ENCODE peak calls at places on chromosomes 12 and 14, in seven cellular contexts. I is Karpas-422, Q is sigmoid colon, S is mesendoderm, W is mammary epithelial cell, D is breast epithelium, T is lung. R is an unnamed sample. For H3K4me1, the result is how much of the 10 kb centered on the place peaks cover.

GRCh38 chr12:12779529-12779928 is 5.9 kb upstream of the APOLD1 start:
- DNase-seq in S (no peak), D (no peak), T (no peak), W (peak), Q (no peak), I (no peak), R (no peak)

GRCh38 chr14:30227436-30227835 is 299.8 kb upstream of the PRKD1 start:
- DNase-seq in T (no peak), Q (peak), D (no peak), S (no peak), I (no peak), W (no peak), R (no peak)

GRCh38 chr12:122081108-122081696 is 2.6 kb downstream of the MLXIP start:
- DNase-seq in S (no peak), T (no peak), Q (no peak), I (no peak), D (no peak), W (peak), R (no peak)

GRCh38 chr14:42523656-42524055 is 917.0 kb downstream of the LRFN5 start:
- DNase-seq in T (no peak), Q (no peak), D (no peak), I (no peak), S (no peak), W (no peak), R (no peak)

GRCh38 chr14:23366163-23366921 is 1.4 kb upstream of the EFS start:
- DNase-seq in I (no peak), T (peak), Q (peak), D (peak), S (peak), W (peak), R (no peak)

GRCh38 chr12:40325349-40325960 is 100.7 kb downstream of the LRRK2 start:
- DNase-seq in I (peak), Q (no peak), T (no peak), S (peak), W (peak), D (no peak), R (no peak)

GRCh38 chr12:115407723-115408122 is 723.7 kb upstream of the TBX3 start:
- DNase-seq in S (no peak), T (no peak), Q (no peak), D (no peak), I (no peak), W (peak), R (no peak)

GRCh38 chr12:77894548-77894947 is 63.9 kb downstream of the NAV3 start:
- DNase-seq in S (peak), W (no peak), T (no peak), Q (no peak), D (no peak), I (no peak), R (no peak)

GRCh38 chr14:54322241-54322640 is 74.6 kb upstream of the CDKN3 start:
- DNase-seq in W (no peak), S (no peak), Q (no peak), I (no peak), T (no peak), D (no peak), R (no peak)

GRCh38 chr12:13436182-13436581 is 239.7 kb downstream of the EMP1 start:
- DNase-seq in T (no peak), D (no peak), W (no peak), S (no peak), Q (no peak), I (no peak), R (no peak)

GRCh38 chr12:24997496-24997895 is 48.6 kb upstream of the BCAT1 start:
- DNase-seq in I (no peak), T (no peak), D (no peak), W (no peak), S (no peak), Q (no peak), R (no peak)

GRCh38 chr12:3863756-3864155 is 9.4 kb downstream of the PARP11 start:
- DNase-seq in Q (no peak), S (no peak), D (no peak), W (no peak), T (no peak), I (no peak), R (no peak)

GRCh38 chr14:99872786-99873440 is 79.7 kb downstream of the EML1 start:
- DNase-seq in D (no peak), S (peak), W (no peak), I (no peak), Q (no peak), T (peak), R (no peak)

GRCh38 chr14:20631821-20632389 is 9.6 kb downstream of the OR6S1 start:
- DNase-seq in Q (peak), T (peak), D (peak), S (peak), I (no peak), W (peak), R (no peak)

GRCh38 chr12:7834701-7835100 is 38.0 kb downstream of the SLC2A14 start:
- DNase-seq in S (no peak), W (no peak), Q (no peak), T (no peak), I (no peak), D (no peak), R (no peak)

GRCh38 chr14:90060312-90060964 is 1.4 kb upstream of the KCNK13 start:
- DNase-seq in D (no peak), Q (no peak), I (peak), W (peak), S (peak), T (no peak), R (no peak)

GRCh38 chr14:100546051-100546443 is 41.2 kb downstream of the BEGAIN start:
- DNase-seq in T (no peak), I (peak), S (no peak), Q (no peak), D (no peak), W (no peak), R (no peak)

GRCh38 chr12:51890511-51891171 is 2.7 kb downstream of the ANKRD33 start:
- DNase-seq in W (no peak), T (no peak), I (no peak), Q (peak), D (no peak), S (no peak), R (no peak)

GRCh38 chr14:53390008-53390407 is 236.9 kb upstream of the DDHD1 start:
- DNase-seq in I (no peak), W (peak), S (no peak), D (no peak), T (no peak), Q (no peak), R (no peak)

GRCh38 chr12:104410786-104411185 is 46.0 kb upstream of the CHST11 start:
- DNase-seq in T (no peak), I (no peak), W (no peak), D (no peak), Q (no peak), S (no peak), R (no peak)

DNA sequence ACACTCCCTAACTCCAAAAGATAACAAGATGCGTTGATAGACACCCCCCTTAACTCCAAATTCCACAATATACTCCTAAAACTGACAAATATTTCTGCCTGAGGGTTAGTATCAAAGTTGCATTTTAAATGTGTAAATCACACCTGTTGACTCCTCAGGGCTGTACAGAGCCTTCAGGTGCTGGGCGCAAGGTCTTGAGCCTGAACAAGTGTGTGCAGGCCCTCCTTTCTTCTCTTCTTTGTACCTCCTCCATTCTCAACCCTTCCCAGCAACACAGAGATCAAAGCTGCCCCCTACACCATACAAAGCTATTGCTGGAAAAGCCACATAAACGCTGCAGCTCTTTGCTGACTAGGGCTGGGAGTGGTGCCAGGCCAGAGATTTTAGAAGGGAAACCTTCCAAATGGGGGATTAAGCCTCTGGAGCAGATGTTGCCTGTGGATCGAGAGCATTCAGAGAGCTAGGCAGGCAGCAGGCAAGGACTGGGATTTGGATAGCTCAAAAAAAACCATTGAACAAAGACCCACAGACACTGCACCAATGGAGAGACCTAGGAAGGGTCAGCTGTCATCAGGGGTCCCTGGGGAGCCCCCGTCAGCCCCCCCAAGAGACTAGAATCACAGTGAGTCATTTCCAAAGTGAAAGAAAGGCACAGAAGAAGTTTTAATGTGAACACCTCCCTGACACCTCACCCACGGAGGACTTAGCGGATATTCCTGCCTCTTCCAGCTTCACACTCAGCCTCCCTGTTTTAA is 18.3 kb upstream of the SUSD6 start:
- DNase-seq in I (no peak), D (no peak), W (no peak), S (no peak), Q (peak), T (no peak), R (no peak)
- H3K4me1 ChIP-seq in I (under half), D (under half), W (under half), S (under half), Q (under half), T (under half), R (under half)

DNA sequence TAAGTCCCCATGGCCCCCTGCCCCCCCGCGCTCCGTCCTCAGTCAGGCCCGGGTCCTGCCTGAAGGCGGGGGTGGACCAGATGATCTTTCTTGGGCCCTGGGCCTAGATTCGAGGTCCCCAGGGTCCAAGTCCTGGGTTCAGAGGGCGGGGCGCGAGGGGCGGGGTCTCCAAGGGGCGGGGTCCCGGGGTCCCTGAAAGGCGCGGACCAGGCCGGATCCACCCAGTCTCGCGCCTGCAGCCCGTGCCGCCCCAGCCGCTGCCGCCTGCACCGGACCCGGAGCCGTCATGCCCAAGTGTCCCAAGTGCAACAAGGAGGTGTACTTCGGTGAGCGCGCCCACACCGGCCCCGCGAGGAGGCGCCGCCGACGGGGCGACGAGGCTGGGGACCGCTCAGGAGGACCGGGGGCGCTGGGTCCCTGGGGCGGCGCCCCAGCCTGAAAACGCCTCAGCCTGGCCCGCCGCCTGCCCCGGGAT is 325 bp downstream of the CRIP1 start:
- DNase-seq in Q (peak), S (no peak), I (peak), T (peak), W (no peak), D (no peak), R (peak)
- H3K4me3 ChIP-seq in Q (peak), S (peak), I (peak), T (peak), W (no peak), D (peak), R (peak)

DNA sequence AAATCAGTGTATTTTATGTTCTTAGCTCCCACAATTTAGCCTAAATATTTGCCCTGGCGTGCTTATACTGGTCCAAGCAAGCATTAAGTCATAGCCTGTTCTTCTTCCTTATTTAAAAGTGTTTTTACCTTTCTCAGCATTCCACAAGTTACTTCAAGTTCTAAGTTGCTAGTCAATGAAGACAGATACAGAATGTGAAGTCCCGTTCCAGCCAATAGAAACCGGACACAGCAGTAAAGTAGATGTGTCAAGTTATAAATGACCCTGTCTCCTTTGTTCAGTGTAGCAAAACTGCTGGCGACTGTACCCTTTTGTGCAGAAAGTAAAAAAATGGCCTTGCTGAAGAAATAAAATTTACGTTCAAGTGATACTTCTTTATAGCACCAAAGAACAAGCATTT is 3.9 kb downstream of the SNAPC1 start:
- DNase-seq in D (no peak), I (no peak), Q (no peak), T (no peak), W (no peak), S (no peak), R (no peak)
- H3K27ac ChIP-seq in D (no peak), I (no peak), Q (no peak), T (peak), W (no peak), S (no peak), R (no peak)

GRCh38 chr14:76771432-76771980 is 10.2 kb downstream of the VASH1 start:
- DNase-seq in Q (peak), W (no peak), T (no peak), S (no peak), D (no peak), I (no peak), R (no peak)
- H3K4me1 ChIP-seq in Q (under half), W (under half), T (under half), S (under half), D (under half), I (under half), R (under half)

DNA sequence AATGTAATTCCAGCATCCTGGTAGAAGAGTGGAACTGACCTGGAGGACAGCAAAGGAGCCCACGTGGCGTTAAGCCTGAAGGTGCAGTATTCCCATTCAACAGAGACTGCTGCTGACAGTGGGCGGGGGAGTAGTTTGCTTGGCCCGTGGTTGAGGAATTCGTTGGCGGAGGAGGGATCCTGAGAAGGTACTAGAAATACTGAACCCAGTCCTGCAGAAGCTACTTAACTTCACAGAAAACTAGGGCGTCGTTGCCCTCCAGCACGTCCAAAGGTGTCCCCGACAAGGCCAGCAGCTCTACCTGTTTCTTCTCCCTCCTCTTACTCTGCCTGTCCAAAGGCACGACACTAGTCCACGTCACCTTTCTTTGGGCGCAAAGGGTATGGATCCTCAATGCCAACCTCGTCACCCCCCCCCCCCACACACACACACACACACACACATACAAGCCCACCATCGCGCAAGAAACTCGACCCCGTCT is 303 bp downstream of the PUS7L start:
- DNase-seq in S (peak), D (peak), Q (peak), I (no peak), T (peak), W (no peak), R (no peak)
- H3K4me3 ChIP-seq in S (peak), D (peak), Q (peak), I (peak), T (peak), W (peak), R (peak)

GRCh38 chr12:118370601-118371000 is 2.1 kb downstream of the TAOK3 start:
- DNase-seq in I (no peak), D (no peak), Q (no peak), S (peak), T (no peak), W (no peak), R (no peak)

GRCh38 chr12:118373628-118374027 is 921 bp upstream of the TAOK3 start:
- DNase-seq in I (no peak), T (no peak), D (no peak), W (no peak), Q (no peak), S (no peak), R (no peak)

GRCh38 chr12:118372541-118373495 is at the start of gene TAOK3:
- DNase-seq in T (peak), D (peak), S (peak), Q (peak), I (peak), W (peak), R (peak)

GRCh38 chr12:118374126-118374725 is 1.5 kb upstream of the TAOK3 start:
- DNase-seq in W (no peak), Q (no peak), D (no peak), I (no peak), T (no peak), S (no peak), R (no peak)

DNA sequence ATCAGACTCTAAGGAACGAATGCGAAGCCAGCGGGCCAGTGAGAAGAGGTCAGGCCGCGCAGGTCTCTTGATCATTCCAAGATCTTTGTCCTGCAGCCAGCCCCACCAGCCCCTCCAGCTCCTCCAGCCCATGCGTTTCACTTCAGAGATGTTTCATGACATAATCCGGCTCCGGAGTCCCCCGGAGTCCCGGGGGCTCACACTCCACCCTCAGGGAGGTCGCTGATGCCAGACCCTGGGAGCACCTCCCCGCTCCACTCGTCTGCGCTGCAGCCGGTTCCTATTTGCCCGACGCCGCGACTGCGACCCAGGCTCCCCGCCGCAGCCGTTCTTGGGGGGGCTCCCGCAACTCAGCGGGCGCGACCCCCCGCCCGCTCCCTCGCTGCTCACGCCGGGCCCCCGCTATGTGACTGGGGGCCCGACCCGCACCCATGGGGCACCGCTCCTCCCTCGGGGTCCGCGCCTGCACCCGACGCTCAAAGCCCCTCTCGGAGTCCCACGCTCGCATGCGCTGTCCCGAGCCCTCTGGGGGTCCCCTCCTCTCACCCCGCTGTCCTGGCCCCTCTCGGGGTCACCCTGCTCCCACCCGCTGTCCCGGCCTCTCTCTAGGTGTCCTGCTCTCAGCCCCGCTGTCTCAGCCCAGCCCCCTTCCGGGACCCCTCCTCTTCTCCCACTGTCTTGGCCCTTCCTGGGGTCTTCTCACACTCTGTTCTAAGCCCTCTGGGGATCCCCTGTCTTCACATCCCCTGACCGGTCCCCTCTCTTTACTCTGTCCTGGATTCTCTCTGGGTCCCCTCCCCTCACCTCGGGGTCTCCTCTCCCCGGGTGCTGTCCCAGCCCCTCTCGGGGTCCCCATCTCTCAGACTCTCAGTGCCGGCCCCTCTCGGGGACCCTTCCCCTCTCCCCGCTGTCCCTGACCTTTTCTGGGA is 1.1 kb downstream of the TAOK3 start:
- DNase-seq in T (no peak), D (no peak), W (peak), I (peak), S (peak), Q (peak), R (no peak)
- H3K27ac ChIP-seq in T (no peak), D (peak), W (peak), I (peak), S (no peak), Q (peak), R (no peak)

DNA sequence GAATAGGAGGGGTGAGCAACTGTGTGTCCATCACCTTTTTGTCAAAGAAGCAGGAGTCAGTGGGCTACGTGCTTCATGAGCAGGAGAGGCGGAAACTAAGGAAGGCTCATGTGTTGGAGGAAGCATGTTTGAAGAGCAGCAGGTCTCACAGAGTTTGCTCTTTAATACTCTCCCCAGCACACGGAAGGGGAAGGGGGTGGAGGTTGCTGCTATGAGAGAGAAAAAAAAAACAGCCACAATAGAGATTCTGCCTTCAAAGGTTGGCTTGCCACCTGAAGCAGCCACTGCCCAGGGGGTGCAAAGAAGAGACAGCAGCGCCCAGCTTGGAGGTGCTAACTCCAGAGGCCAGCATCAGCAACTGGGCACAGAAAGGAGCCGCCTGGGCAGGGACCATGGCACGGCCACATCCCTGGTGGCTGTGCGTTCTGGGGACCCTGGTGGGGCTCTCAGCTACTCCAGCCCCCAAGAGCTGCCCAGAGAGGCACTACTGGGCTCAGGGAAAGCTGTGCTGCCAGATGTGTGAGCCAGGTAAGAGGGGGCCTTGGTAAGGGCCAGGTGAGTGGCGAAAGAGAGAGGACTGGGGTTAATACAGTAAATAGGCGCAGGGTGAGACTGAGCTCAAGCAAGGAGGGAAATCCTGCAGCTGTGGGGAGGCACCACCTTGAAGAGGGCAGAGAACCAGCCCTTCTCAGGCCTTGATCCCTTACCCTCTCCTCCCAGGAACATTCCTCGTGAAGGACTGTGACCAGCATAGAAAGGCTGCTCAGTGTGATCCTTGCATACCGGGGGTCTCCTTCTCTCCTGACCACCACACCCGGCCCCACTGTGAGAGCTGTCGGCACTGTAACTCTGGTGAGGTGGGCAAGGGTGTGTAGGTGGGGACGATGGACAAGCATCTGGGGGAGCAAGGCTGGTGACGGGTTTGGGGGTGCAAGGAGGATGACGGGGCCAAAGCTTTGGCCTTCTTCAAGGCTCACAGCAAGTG is at the start of gene CD27:
- DNase-seq in S (no peak), W (no peak), D (no peak), T (no peak), Q (peak), I (peak), R (no peak)
- H3K4me1 ChIP-seq in S (under half), W (under half), D (under half), T (under half), Q (under half), I (half or more), R (under half)

GRCh38 chr12:124174949-124175348 is 119.9 kb upstream of the RFLNA start:
- DNase-seq in W (no peak), I (no peak), T (no peak), D (no peak), Q (no peak), S (no peak), R (no peak)

GRCh38 chr12:124174406-124174805 is 120.5 kb upstream of the RFLNA start:
- DNase-seq in W (no peak), I (no peak), T (no peak), Q (no peak), S (no peak), D (no peak), R (no peak)

GRCh38 chr12:124172646-124173045 is 122.2 kb upstream of the RFLNA start:
- DNase-seq in Q (no peak), I (no peak), T (no peak), D (no peak), S (no peak), W (peak), R (no peak)

GRCh38 chr12:124175731-124176130 is 119.2 kb upstream of the RFLNA start:
- DNase-seq in W (no peak), S (no peak), T (no peak), D (no peak), Q (no peak), I (no peak), R (no peak)

GRCh38 chr12:124173692-124174091 is 121.2 kb upstream of the RFLNA start:
- DNase-seq in Q (no peak), W (no peak), S (no peak), I (no peak), T (no peak), D (no peak), R (no peak)
- H3K4me3 ChIP-seq in Q (no peak), W (no peak), S (no peak), I (no peak), T (no peak), D (no peak), R (no peak)

R was measured in effector memory CD4-positive, alpha-beta T cell.